ENCODE peak calls at places on chromosomes 2 and 18, in nine cellular contexts. O is stimulated activated CD4-positive, alpha-beta T cell treated with anti-CD3 and anti-CD28 coated beads, Interleukin-2, amount 100 ng/mL, for 4 hours; K is GM13976; Y is HEK293T; Z is cardiac muscle cell; V is mesendoderm; F is neuronal stem cell; H is BE2C; M is progenitor cell of endocrine pancreas. R is an unnamed sample.

GRCh38 chr2:225598922-225599321 is 199.4 kb downstream of the NYAP2 start:
- DNase-seq in H (no peak), K (no peak), M (no peak), Z (no peak), O (no peak), F (no peak), V (no peak), Y (no peak), R (no peak)

GRCh38 chr2:179193759-179194394 is 70.8 kb downstream of the SESTD1 start:
- DNase-seq in M (no peak), V (no peak), H (no peak), F (no peak), Y (no peak), O (no peak), Z (no peak), K (no peak), R (no peak)

GRCh38 chr2:188529710-188530109 is 238.0 kb downstream of the GULP1 start:
- DNase-seq in Z (no peak), O (no peak), K (no peak), F (no peak), M (no peak), H (peak; percentile 26), Y (no peak), V (no peak), R (no peak)

GRCh38 chr2:223113161-223113560 is 61.2 kb downstream of the KCNE4 start:
- DNase-seq in V (no peak), H (no peak), Z (no peak), F (no peak), K (no peak), M (no peak), Y (no peak), O (no peak), R (no peak)

GRCh38 chr2:118667964-118668363 is 179.5 kb downstream of the EN1 start:
- DNase-seq in Z (no peak), F (no peak), H (no peak), Y (no peak), K (no peak), V (no peak), O (no peak), M (no peak), R (peak; percentile 41)

GRCh38 chr18:7173216-7173615 is 55.6 kb upstream of the LAMA1 start:
- DNase-seq in O (no peak), F (no peak), H (no peak), V (peak; percentile 58), Z (no peak), Y (no peak), M (no peak), K (no peak), R (no peak)

GRCh38 chr2:1653137-1653789 is 91.1 kb downstream of the PXDN start:
- DNase-seq in O (no peak), K (no peak), M (no peak), V (no peak), Z (no peak), H (no peak), F (no peak), Y (no peak), R (peak; percentile 57)

GRCh38 chr2:102302458-102302857 is 8.9 kb upstream of the IL1RL1 start:
- DNase-seq in V (no peak), O (no peak), K (no peak), M (no peak), Y (no peak), F (no peak), H (no peak), Z (no peak), R (no peak)

GRCh38 chr2:55327470-55328230 is 58.6 kb upstream of the MTIF2 start:
- DNase-seq in F (no peak), O (no peak), M (no peak), K (no peak), Z (peak; percentile 5), Y (no peak), H (no peak), V (no peak), R (no peak)

GRCh38 chr2:235769046-235769445 is 275.2 kb downstream of the AGAP1 start:
- DNase-seq in Z (no peak), O (no peak), M (no peak), H (no peak), F (no peak), Y (no peak), V (no peak), K (no peak), R (no peak)